ENCODE peak calls at places on chromosomes 3 and 15, in four cellular contexts. D is left ventricle myocardium superior; I is naive thymus-derived CD4-positive, alpha-beta T cell; W is activated CD4-positive, alpha-beta T cell treated with anti-CD3 and anti-CD28 coated beads, Interleukin-2, amount 50 U/mL, for 4 hours. T is an unnamed sample.

GRCh38 chr3:134083626-134084229 is 54.0 kb upstream of the SLCO2A1 start:
- DNase-seq in W (no peak), I (no peak), D (no peak), T (no peak)

GRCh38 chr15:40048155-40048792 is 9.3 kb upstream of the SRP14 start:
- DNase-seq in D (no peak), W (no peak), I (peak; percentile 36), T (no peak)

GRCh38 chr3:55467099-55467498 is 20.0 kb downstream of the WNT5A start:
- DNase-seq in W (no peak), D (no peak), I (no peak), T (no peak)

GRCh38 chr15:81894069-81894468 is 151.7 kb downstream of the MEX3B start:
- DNase-seq in I (no peak), D (no peak), W (no peak), T (no peak)

GRCh38 chr3:11613851-11614491 is 29.7 kb downstream of the VGLL4 start:
- DNase-seq in D (peak; percentile 31), W (no peak), I (no peak), T (no peak)

GRCh38 chr3:923161-923910 is 169.5 kb upstream of the CNTN6 start:
- DNase-seq in I (no peak), D (no peak), W (no peak), T (no peak)

GRCh38 chr3:141863497-141863896 is 12.9 kb upstream of the ATP1B3 start:
- DNase-seq in I (no peak), W (no peak), D (no peak), T (no peak)

GRCh38 chr15:35696767-35697231 is 150.8 kb upstream of the DPH6 start:
- DNase-seq in I (no peak), W (no peak), D (no peak), T (peak; percentile 93)

GRCh38 chr3:111047053-111047452 is 24.6 kb upstream of the NECTIN3 start:
- DNase-seq in W (no peak), I (no peak), D (no peak), T (no peak)

GRCh38 chr3:10173095-10173925 is 8.6 kb downstream of the IRAK2 start:
- DNase-seq in W (no peak), D (no peak), I (no peak), T (no peak)

GRCh38 chr15:61112231-61112630 is 116.9 kb downstream of the RORA start:
- DNase-seq in I (no peak), W (no peak), D (no peak), T (no peak)

GRCh38 chr3:151395806-151396205 is 11.3 kb upstream of the P2RY12 start:
- DNase-seq in W (no peak), D (no peak), I (no peak), T (no peak)